ENCODE peak calls at places on chromosomes 5 and 9, in four cellular contexts. V is ovary, H is kidney, E is PC-9. D is an unnamed sample.

GRCh38 chr5:172910828-172911627 is 48.2 kb upstream of the RPL26L1 start:
- DNase-seq in V (peak; percentile 76), H (peak; percentile 89), E (peak; percentile 37), D (peak; percentile 56)

GRCh38 chr5:123036391-123037103 is at the start of gene PPIC:
- DNase-seq in V (peak; percentile 80), H (peak; percentile 94), E (peak; percentile 90), D (peak; percentile 91)

GRCh38 chr9:117094493-117094892 is 320.4 kb downstream of the ASTN2 start:
- DNase-seq in V (peak; percentile 20), H (no peak), E (no peak), D (no peak)

GRCh38 chr5:17105744-17106450 is 111.5 kb upstream of the BASP1 start:
- DNase-seq in V (no peak), H (no peak), E (no peak), D (no peak)

GRCh38 chr5:157563373-157564148 is 12.0 kb downstream of the ADAM19 start:
- DNase-seq in V (peak; percentile 39), H (no peak), E (no peak), D (no peak)

GRCh38 chr5:133944263-133945230 is 23.9 kb downstream of the C5orf15 start:
- DNase-seq in V (no peak), H (no peak), E (peak; percentile 41), D (no peak)

GRCh38 chr5:124605516-124605915 is 140.9 kb downstream of the ZNF608 start:
- DNase-seq in V (no peak), H (no peak), E (no peak), D (no peak)

GRCh38 chr5:99449786-99450185 is 521.0 kb upstream of the CHD1 start:
- DNase-seq in V (no peak), H (no peak), E (no peak), D (no peak)

GRCh38 chr9:133360400-133361393 is 4.3 kb downstream of the SURF2 start:
- DNase-seq in V (no peak), H (no peak), E (no peak), D (no peak)

GRCh38 chr9:19049872-19050636 is 827 bp downstream of the RRAGA start:
- DNase-seq in V (peak; percentile 27), H (no peak), E (peak; percentile 1), D (no peak)

GRCh38 chr9:71506821-71507220 is 261.5 kb downstream of the CEMIP2 start:
- DNase-seq in V (no peak), H (no peak), E (no peak), D (peak; percentile 15)

GRCh38 chr5:77266291-77266690 is 55.8 kb downstream of the PDE8B start:
- DNase-seq in V (no peak), H (no peak), E (no peak), D (no peak)

GRCh38 chr5:150694638-150695037 is 6.2 kb downstream of the RBM22 start:
- DNase-seq in V (no peak), H (no peak), E (no peak), D (no peak)

DNA sequence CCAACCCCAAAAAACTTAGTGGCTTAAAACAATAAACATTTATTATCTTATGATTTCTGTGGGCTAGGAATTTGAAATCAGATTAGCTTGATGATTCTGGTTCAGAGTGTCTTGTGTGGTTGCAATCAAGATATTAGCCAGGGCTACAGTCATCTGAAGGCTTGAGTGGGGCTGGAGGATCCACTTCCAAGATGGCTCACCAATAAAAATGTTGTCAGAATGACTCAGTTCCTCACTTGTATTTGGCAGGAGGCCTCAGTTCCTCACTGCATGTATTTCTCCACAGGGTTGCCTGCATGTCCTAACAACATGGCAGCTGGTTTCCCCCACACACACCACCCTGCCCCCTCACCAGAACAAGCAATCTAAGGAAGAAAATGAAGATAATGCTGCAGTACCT is 98.2 kb upstream of the NIPBL start:
- DNase-seq in V (no peak), H (no peak), E (no peak), D (no peak)
- H3K4me1 ChIP-seq in V (no peaks in the 10 kb centered on the region), H (no peaks in the 10 kb centered on the region), E (no peaks in the 10 kb centered on the region), D (no peaks in the 10 kb centered on the region)

DNA sequence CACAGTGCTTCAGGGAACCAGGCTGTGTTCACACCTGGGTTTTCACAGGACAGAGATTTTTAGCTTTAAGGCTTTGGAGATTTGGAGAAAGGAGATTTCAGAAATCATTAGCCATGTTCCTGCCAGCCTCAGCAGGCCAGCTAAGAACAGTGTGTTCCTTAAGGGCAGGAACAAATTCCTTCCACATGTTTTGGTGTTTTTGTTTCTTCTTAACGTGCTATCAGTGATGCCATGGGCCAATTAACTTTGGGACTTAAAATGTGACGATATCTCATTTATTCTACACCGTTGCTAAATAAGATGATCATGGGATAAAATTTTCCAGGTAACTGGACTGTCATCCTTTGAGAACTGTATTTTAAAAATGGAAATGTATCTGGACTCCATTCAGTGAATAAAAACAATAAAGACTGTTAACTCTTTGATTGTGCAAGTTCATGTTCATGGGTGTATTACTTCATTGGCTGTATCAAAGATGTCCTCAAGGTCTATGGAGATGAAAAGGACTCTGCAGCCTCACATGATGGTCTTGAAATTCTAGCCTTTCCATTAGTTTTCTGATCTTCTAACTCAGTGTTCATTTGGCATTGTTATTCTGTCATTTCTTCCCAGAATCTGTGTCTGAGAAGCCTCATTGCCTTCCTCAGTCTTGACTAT is 72.3 kb downstream of the ZNF366 start:
- DNase-seq in V (no peak), H (no peak), E (no peak), D (no peak)
- TF ChIP-seq CTCF in V (no peak), H (no peak), E (no peak), D (no peak)

GRCh38 chr9:98219364-98219716 is 26.9 kb upstream of the CORO2A start:
- DNase-seq in V (no peak), H (no peak), E (no peak), D (no peak)

GRCh38 chr9:98217255-98217654 is 24.8 kb upstream of the CORO2A start:
- DNase-seq in V (no peak), H (peak; percentile 54), E (no peak), D (no peak)

GRCh38 chr9:98220911-98221310 is 28.5 kb upstream of the CORO2A start:
- DNase-seq in V (no peak), H (peak; percentile 55), E (no peak), D (no peak)

GRCh38 chr9:98218562-98219363 is 26.3 kb upstream of the CORO2A start:
- DNase-seq in V (no peak), H (peak; percentile 17), E (peak; percentile 68), D (no peak)

DNA sequence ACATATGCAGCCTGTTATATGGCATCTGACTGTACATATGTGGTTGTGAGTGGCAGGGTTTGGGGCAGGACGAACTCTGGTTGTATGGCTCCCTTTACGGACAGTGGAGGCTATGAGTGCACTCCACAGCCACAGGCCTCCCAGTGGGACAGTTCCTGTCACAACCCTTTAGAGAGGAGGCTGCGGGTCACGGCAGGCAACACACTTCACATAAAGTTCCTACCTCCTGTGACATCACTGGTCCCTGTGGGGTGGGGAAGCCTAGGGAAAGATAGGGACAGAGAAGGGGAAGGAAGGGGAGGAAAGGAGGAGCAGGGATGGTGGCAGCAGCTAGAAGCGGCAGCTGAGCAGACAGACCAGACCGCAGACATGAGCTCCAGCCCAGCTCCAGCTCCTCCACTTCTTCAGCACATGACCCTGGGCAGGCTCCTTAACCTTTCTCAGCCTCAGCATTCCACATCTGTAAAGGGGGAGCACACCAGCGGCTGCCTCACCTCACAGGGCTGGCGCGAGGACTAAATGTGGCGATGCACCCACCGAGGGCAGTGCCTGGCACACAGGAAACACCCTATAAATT is 27.4 kb upstream of the CORO2A start:
- DNase-seq in V (no peak), H (peak; percentile 22), E (no peak), D (no peak)
- H3K36me3 ChIP-seq in V (no peaks in the 10 kb centered on the region), H (no peaks in the 10 kb centered on the region), E (peaks cover 27% of the 10 kb centered on the region), D (peaks cover 3% of the 10 kb centered on the region)

DNA sequence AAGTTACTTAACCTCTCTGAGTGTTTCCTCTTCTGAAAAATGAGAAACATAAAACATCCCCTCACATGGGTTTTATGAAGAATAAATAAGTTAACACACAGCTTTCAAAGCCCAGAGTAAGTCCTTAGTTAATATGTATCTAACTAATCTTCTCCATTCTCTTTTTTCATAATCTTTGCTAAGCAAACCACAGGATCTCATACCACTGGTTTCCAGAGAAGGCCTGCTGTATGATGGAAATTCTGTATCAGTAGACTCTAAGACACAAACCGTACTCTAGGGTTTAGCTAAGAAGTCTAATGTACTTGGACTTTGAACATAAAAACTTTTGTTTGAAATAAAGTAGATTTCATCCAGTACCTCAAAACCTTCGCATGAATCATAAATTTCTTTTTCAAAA is 307.9 kb downstream of the SPOCK1 start:
- DNase-seq in V (no peak), H (no peak), E (no peak), D (no peak)
- H3K4me1 ChIP-seq in V (no peaks in the 10 kb centered on the region), H (no peaks in the 10 kb centered on the region), E (peaks cover 10% of the 10 kb centered on the region), D (no peaks in the 10 kb centered on the region)

GRCh38 chr5:153756540-153756939 is 266.1 kb downstream of the GRIA1 start:
- DNase-seq in V (no peak), H (no peak), E (no peak), D (no peak)
- TF ChIP-seq CTCF in V (no peak), H (no peak), E (no peak), D (no peak)

GRCh38 chr9:86303316-86303975 is 21.1 kb upstream of the ISCA1 start:
- DNase-seq in V (no peak), H (no peak), E (no peak), D (no peak)

GRCh38 chr9:86304236-86304730 is 21.9 kb upstream of the ISCA1 start:
- DNase-seq in V (no peak), H (no peak), E (no peak), D (no peak)

DNA sequence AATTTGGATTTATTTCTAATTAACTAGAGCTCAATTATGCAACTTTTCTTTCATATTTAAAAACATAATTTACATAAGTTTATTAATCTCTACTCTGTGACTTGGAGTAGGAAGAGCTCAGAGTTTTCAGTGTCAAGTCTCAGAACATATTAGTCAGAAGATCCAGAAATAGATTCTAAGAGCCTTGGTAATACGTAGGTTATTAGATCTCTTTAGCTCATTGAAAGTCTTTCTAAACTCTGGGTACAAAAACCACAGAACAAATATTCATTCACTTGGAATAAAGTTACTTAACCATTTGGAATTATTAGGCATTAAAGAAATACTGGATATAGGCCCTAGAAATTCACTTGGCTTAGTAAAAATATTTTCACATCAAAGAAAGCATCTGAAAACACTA is 26.3 kb upstream of the ISCA1 start:
- DNase-seq in V (no peak), H (no peak), E (no peak), D (no peak)
- H3K36me3 ChIP-seq in V (no peaks in the 10 kb centered on the region), H (peaks cover 29% of the 10 kb centered on the region), E (peaks cover 66% of the 10 kb centered on the region), D (peaks cover 7% of the 10 kb centered on the region)

DNA sequence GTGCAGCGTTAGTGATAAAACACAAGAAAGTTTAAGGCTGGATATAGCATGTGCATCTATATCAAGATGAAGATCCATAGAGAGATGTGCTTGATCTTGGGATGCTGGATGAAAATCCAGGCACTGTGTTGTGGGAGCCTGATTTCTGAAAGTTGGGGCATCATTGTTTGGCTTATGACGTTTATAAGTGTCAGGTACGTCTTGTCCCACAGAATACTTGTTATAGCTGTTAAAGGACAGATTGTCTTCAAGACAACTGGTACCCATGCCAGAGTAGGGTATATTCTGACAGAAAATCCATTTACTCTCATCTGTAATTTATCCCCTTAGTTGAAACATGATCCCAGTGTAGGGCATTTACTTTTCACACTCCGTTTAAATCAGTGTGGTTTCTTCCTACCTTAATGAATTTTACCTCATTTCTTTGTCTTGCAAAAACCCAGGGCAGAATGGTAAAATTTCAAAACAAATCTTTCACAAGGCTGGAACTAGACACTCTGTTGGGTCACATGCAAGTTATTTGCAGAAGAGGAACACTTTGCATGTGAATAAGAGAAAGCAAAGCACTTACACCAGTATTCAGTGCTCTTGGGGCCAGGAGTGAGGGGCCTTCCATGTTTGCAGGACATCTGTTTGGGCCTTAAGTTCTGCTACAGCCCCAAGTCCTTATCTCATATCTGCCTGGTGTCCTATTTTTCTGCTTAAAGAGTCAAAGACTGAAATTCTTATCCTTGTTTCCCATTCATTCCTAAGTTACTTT is 73.3 kb downstream of the GHR start:
- DNase-seq in V (no peak), H (no peak), E (no peak), D (no peak)
- H3K4me1 ChIP-seq in V (peaks cover 3% of the 10 kb centered on the region), H (peaks cover 9% of the 10 kb centered on the region), E (no peaks in the 10 kb centered on the region), D (no peaks in the 10 kb centered on the region)

GRCh38 chr5:60886158-60886557 is 42.1 kb upstream of the ELOVL7 start:
- DNase-seq in V (no peak), H (no peak), E (no peak), D (no peak)
- TF ChIP-seq CTCF in V (no peak), H (no peak), E (no peak), D (no peak)